ENCODE peak calls at places on chromosomes 4 and X, in six cellular contexts. L is heart left ventricle, M is body of pancreas, G is gastrocnemius medialis, T is right lobe of liver, B is Peyer's patch. W is an unnamed sample.

GRCh38 chr4:139951051-139951450 is 202.9 kb downstream of the MAML3 start:
- DNase-seq in G (no peak), B (no peak), M (no peak), L (no peak), T (no peak), W (peak; percentile 56)

GRCh38 chr4:110869862-110870577 is 247.1 kb upstream of the PITX2 start:
- DNase-seq in L (no peak), M (no peak), T (no peak), G (no peak), B (no peak), W (no peak)

GRCh38 chr4:41432889-41433288 is 105.1 kb upstream of the LIMCH1 start:
- DNase-seq in B (no peak), G (no peak), M (no peak), T (no peak), L (no peak), W (no peak)

GRCh38 chr4:1060646-1061371 is 49.4 kb downstream of the FGFRL1 start:
- DNase-seq in G (no peak), T (peak; percentile 20), B (no peak), M (no peak), L (no peak), W (no peak)

GRCh38 chr4:121370729-121371325 is 10.0 kb downstream of the QRFPR start:
- DNase-seq in T (no peak), M (peak; percentile 66), B (no peak), G (no peak), L (peak; percentile 24), W (no peak)

GRCh38 chrX:12771445-12772069 is 19.7 kb upstream of the PRPS2 start:
- DNase-seq in G (no peak), L (peak; percentile 7), B (peak; percentile 64), T (peak; percentile 40), M (peak; percentile 76), W (no peak)

GRCh38 chr4:101211146-101211553 is 136.2 kb downstream of the PPP3CA start:
- DNase-seq in T (no peak), B (no peak), M (no peak), L (no peak), G (no peak), W (no peak)

GRCh38 chrX:130012683-130013082 is 30.2 kb downstream of the BCORL1 start:
- DNase-seq in M (no peak), G (no peak), L (no peak), T (no peak), B (no peak), W (no peak)

GRCh38 chrX:107025538-107025937 is 25.5 kb upstream of the MORC4 start:
- DNase-seq in T (no peak), L (no peak), M (no peak), G (no peak), B (no peak), W (no peak)

GRCh38 chr4:83625807-83626206 is 89.9 kb downstream of the GPAT3 start:
- DNase-seq in B (no peak), L (no peak), G (peak; percentile 72), M (no peak), T (no peak), W (no peak)

GRCh38 chrX:117985241-117985640 is 131.4 kb downstream of the KLHL13 start:
- DNase-seq in L (no peak), T (no peak), M (peak; percentile 13), G (no peak), B (no peak), W (no peak)

DNA sequence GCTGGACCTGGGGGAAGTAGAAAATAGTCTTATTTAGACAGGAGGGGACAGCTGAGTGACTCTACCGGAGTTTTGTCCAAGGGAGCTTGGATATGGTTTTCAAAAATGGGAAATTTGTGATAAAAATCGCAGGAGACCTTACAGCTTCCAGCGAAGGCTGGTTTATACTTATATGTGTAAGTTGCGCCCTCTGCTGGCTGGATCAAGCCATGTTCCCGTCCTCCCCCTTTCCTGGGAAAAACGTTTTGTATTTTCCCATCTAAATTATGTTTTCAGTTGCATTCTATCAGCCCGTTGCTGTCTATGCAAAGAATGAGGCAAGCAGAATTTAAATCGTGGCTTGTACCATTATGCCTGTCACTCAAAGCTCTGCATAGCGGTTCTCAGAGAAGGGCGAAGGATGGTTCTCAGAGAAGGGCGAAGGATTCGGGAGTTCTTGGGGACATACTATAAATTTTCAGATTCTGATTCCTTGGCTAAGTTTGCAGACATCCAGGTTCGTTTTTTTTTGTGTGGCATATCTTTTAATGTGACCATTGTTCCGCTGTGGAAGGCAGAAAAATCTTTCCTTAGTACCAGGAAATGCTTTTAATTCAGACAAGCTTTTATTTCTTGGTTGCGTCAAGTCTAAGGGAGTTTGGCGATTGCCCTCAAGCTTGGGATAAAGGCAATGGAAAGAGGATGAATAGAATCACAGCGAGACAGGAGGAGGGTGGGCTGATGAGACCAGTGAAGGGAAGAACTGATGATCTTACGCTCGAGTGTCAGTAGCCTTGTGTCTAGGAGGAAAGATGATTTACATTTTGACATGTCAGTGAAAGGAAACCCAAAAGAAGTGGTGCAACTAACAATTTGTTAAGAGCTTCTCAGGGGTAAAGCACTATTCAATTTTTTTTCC is 128.5 kb upstream of the ARX start:
- DNase-seq in B (peak; percentile 28), T (peak; percentile 50), G (peak; percentile 13), M (peak; percentile 80), L (peak; percentile 14), W (peak; percentile 51)
- H3K4me3 ChIP-seq in B (no peak overlapping the region), T (no peak overlapping the region), G (peak overlapping the region; percentile 15), M (no peak overlapping the region), L (no peak overlapping the region), W (peak overlapping the region; percentile 28)

GRCh38 chr4:56466910-56467283 is 520 bp upstream of the SRP72 start:
- DNase-seq in M (no peak), L (no peak), B (no peak), G (no peak), T (no peak), W (no peak)

GRCh38 chr4:56462157-56462556 is 5.3 kb upstream of the SRP72 start:
- DNase-seq in M (no peak), T (no peak), L (no peak), G (no peak), B (no peak), W (no peak)

GRCh38 chr4:56465599-56466295 is 1.7 kb upstream of the SRP72 start:
- DNase-seq in B (no peak), G (no peak), M (no peak), L (no peak), T (no peak), W (no peak)

GRCh38 chr4:56464581-56464980 is 2.8 kb upstream of the SRP72 start:
- DNase-seq in B (no peak), L (no peak), T (no peak), G (no peak), M (no peak), W (no peak)

DNA sequence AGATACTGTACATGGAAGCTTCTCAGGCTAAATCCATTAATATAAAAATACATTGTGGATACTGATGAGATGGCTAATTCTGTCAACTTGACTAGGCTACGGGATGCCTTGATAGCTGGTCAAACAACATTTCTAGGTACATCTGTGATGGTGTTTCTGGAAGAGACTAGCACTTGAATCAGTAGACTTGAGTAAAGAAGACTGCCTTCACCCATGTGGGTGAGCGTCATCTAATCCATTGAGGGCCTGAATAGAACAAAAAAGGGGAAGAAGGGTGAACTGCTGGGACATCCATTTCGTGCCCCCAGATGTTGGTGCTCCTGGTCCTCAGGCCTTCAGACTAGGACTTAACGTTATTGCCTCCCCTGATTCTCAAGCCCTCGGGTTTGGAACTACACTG is 3.7 kb upstream of the SRP72 start:
- DNase-seq in T (no peak), L (no peak), G (no peak), B (no peak), M (no peak), W (no peak)
- TF ChIP-seq POLR2A in T (no peak), L (no peak), G (no peak), B (no peak), M (no peak), W (no peak)

DNA sequence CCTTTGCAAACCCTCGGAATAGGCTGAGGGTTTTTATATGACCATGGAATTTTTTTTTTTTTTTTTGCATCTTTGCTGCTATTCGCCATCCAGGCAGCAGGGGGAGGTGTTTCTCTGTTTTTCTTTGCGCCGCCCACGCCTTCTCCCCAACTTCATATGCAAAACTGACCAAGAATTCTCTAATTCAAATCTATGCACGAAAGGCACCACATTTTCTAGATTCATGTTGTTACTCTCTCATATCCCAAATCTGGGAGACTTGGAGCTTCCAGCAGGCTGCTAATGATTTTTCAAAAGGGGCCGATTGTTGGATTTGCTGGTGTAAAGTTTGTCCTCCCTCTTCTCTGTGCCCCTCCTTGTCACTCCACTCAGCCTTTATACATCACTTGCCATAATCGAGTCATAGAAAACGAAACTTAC is 29.1 kb upstream of the BOD1L1 start:
- DNase-seq in T (peak; percentile 60), M (peak; percentile 67), L (peak; percentile 38), B (peak; percentile 70), G (peak; percentile 14), W (peak; percentile 56)
- H3K4me3 ChIP-seq in T (peak overlapping the region; percentile 46), M (no peak overlapping the region), L (no peak overlapping the region), B (no peak overlapping the region), G (peak overlapping the region; percentile 32), W (peak overlapping the region; percentile 9)

GRCh38 chr4:74456849-74457395 is 12.0 kb downstream of the AREG start:
- DNase-seq in G (no peak), L (no peak), B (no peak), M (no peak), T (no peak), W (no peak)

GRCh38 chr4:74453846-74454742 is 9.2 kb downstream of the AREG start:
- DNase-seq in M (no peak), B (no peak), L (no peak), G (no peak), T (no peak), W (no peak)

GRCh38 chr4:74453037-74453635 is 8.2 kb downstream of the AREG start:
- DNase-seq in L (no peak), M (no peak), B (no peak), G (no peak), T (no peak), W (no peak)

GRCh38 chr4:74455361-74456055 is 10.6 kb downstream of the AREG start:
- DNase-seq in L (no peak), B (no peak), T (no peak), G (no peak), M (no peak), W (no peak)

GRCh38 chr4:74456056-74456744 is 11.3 kb downstream of the AREG start:
- DNase-seq in M (no peak), G (no peak), B (no peak), T (no peak), L (no peak), W (no peak)
- TF ChIP-seq POLR2A in M (no peak), G (no peak), B (no peak), T (no peak), L (no peak), W (no peak)

DNA sequence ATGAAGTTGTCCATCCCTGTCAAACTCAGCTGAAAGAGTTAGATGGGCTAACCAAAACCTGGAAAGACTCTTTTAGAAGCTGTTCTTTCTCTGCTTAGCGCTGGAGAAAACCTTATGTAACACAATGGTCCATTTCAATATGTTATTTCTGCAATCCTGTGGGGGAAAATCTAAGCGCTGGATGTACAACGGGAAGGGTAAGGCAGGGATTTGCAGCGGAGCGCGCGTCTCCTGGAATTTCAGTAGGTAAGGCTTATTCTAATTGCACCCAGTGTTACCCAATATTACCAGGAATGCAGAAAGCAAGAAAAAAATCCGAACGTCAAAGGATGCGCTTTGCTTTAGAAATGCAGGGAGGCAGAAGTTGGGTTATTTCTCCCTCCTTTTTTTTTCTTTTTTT is 2.0 kb downstream of the HS3ST1 start:
- DNase-seq in G (no peak), M (no peak), B (no peak), L (no peak), T (no peak), W (no peak)
- H3K4me3 ChIP-seq in G (peak overlapping the region; percentile 56), M (no peak overlapping the region), B (no peak overlapping the region), L (no peak overlapping the region), T (no peak overlapping the region), W (peak overlapping the region; percentile 64)

GRCh38 chrX:154382483-154383069 is 3.5 kb downstream of the EMD start:
- DNase-seq in T (no peak), G (no peak), B (no peak), M (no peak), L (no peak), W (no peak)
- TF ChIP-seq POLR2A in T (no peak), G (no peak), B (no peak), M (no peak), L (no peak), W (no peak)

W was measured in breast epithelium.